ENCODE peak calls at places on chromosomes 11 and 22, in seven cellular contexts. One of them, this sample, is unnamed.

GRCh38 chr11:68780829-68781228 is 29.5 kb upstream of the TESMIN start:
- DNase-seq in M059J: no peak
- DNase-seq in activated T-cell treated with anti-CD3 and anti-CD28 coated beads for 24 hours: no peak
- DNase-seq in NCI-H226: peak
- DNase-seq in fibroblast of lung: no peak
- DNase-seq in Right ventricle myocardium superior: peak
- DNase-seq in activated naive CD8-positive, alpha-beta T cell treated with anti-CD3 and anti-CD28 coated beads for 36 hours: peak
- DNase-seq in this sample: peak

GRCh38 chr11:123480290-123480815 is 50.3 kb downstream of the GRAMD1B start:
- DNase-seq in M059J: no peak
- DNase-seq in activated T-cell treated with anti-CD3 and anti-CD28 coated beads for 24 hours: no peak
- DNase-seq in NCI-H226: no peak
- DNase-seq in fibroblast of lung: no peak
- DNase-seq in Right ventricle myocardium superior: no peak
- DNase-seq in activated naive CD8-positive, alpha-beta T cell treated with anti-CD3 and anti-CD28 coated beads for 36 hours: no peak
- DNase-seq in this sample: no peak

GRCh38 chr11:117822031-117822521 is 2.5 kb downstream of the FXYD2 start:
- DNase-seq in M059J: no peak
- DNase-seq in activated T-cell treated with anti-CD3 and anti-CD28 coated beads for 24 hours: no peak
- DNase-seq in NCI-H226: peak
- DNase-seq in fibroblast of lung: no peak
- DNase-seq in Right ventricle myocardium superior: peak
- DNase-seq in activated naive CD8-positive, alpha-beta T cell treated with anti-CD3 and anti-CD28 coated beads for 36 hours: peak
- DNase-seq in this sample: peak

GRCh38 chr11:26953770-26954392 is 40.0 kb upstream of the FIBIN start:
- DNase-seq in M059J: no peak
- DNase-seq in activated T-cell treated with anti-CD3 and anti-CD28 coated beads for 24 hours: no peak
- DNase-seq in NCI-H226: no peak
- DNase-seq in fibroblast of lung: peak
- DNase-seq in Right ventricle myocardium superior: no peak
- DNase-seq in activated naive CD8-positive, alpha-beta T cell treated with anti-CD3 and anti-CD28 coated beads for 36 hours: no peak
- DNase-seq in this sample: no peak

GRCh38 chr22:36510384-36510783 is 3.5 kb upstream of the FOXRED2 start:
- DNase-seq in M059J: no peak
- DNase-seq in activated T-cell treated with anti-CD3 and anti-CD28 coated beads for 24 hours: no peak
- DNase-seq in NCI-H226: no peak
- DNase-seq in fibroblast of lung: peak
- DNase-seq in Right ventricle myocardium superior: no peak
- DNase-seq in activated naive CD8-positive, alpha-beta T cell treated with anti-CD3 and anti-CD28 coated beads for 36 hours: no peak
- DNase-seq in this sample: no peak

GRCh38 chr11:87722756-87723599 is 452.3 kb downstream of the RAB38 start:
- DNase-seq in M059J: peak
- DNase-seq in activated T-cell treated with anti-CD3 and anti-CD28 coated beads for 24 hours: no peak
- DNase-seq in NCI-H226: no peak
- DNase-seq in fibroblast of lung: peak
- DNase-seq in Right ventricle myocardium superior: no peak
- DNase-seq in activated naive CD8-positive, alpha-beta T cell treated with anti-CD3 and anti-CD28 coated beads for 36 hours: no peak
- DNase-seq in this sample: peak

GRCh38 chr22:28882545-28882877 is 861 bp upstream of the ZNRF3 start:
- DNase-seq in M059J: peak
- DNase-seq in activated T-cell treated with anti-CD3 and anti-CD28 coated beads for 24 hours: peak
- DNase-seq in NCI-H226: no peak
- DNase-seq in fibroblast of lung: no peak
- DNase-seq in Right ventricle myocardium superior: no peak
- DNase-seq in activated naive CD8-positive, alpha-beta T cell treated with anti-CD3 and anti-CD28 coated beads for 36 hours: peak
- DNase-seq in this sample: no peak

GRCh38 chr11:130551388-130551787 is 102.9 kb downstream of the ADAMTS15 start:
- DNase-seq in M059J: no peak
- DNase-seq in activated T-cell treated with anti-CD3 and anti-CD28 coated beads for 24 hours: no peak
- DNase-seq in NCI-H226: no peak
- DNase-seq in fibroblast of lung: no peak
- DNase-seq in Right ventricle myocardium superior: no peak
- DNase-seq in activated naive CD8-positive, alpha-beta T cell treated with anti-CD3 and anti-CD28 coated beads for 36 hours: no peak
- DNase-seq in this sample: no peak

GRCh38 chr11:134164490-134165370 is 59.0 kb downstream of the NCAPD3 start:
- DNase-seq in M059J: no peak
- DNase-seq in activated T-cell treated with anti-CD3 and anti-CD28 coated beads for 24 hours: no peak
- DNase-seq in NCI-H226: no peak
- DNase-seq in fibroblast of lung: no peak
- DNase-seq in Right ventricle myocardium superior: no peak
- DNase-seq in activated naive CD8-positive, alpha-beta T cell treated with anti-CD3 and anti-CD28 coated beads for 36 hours: no peak
- DNase-seq in this sample: no peak

GRCh38 chr11:1228921-1229451 is 6.1 kb downstream of the MUC5B start:
- DNase-seq in M059J: no peak
- DNase-seq in activated T-cell treated with anti-CD3 and anti-CD28 coated beads for 24 hours: no peak
- DNase-seq in NCI-H226: no peak
- DNase-seq in fibroblast of lung: no peak
- DNase-seq in Right ventricle myocardium superior: peak
- DNase-seq in activated naive CD8-positive, alpha-beta T cell treated with anti-CD3 and anti-CD28 coated beads for 36 hours: no peak
- DNase-seq in this sample: peak

GRCh38 chr11:62446091-62446490 is 27.3 kb downstream of the SCGB1A1 start:
- DNase-seq in M059J: no peak
- DNase-seq in activated T-cell treated with anti-CD3 and anti-CD28 coated beads for 24 hours: no peak
- DNase-seq in NCI-H226: no peak
- DNase-seq in fibroblast of lung: no peak
- DNase-seq in Right ventricle myocardium superior: peak
- DNase-seq in activated naive CD8-positive, alpha-beta T cell treated with anti-CD3 and anti-CD28 coated beads for 36 hours: no peak
- DNase-seq in this sample: peak

GRCh38 chr11:123681007-123681406 is 26.6 kb upstream of the SCN3B start:
- DNase-seq in M059J: no peak
- DNase-seq in activated T-cell treated with anti-CD3 and anti-CD28 coated beads for 24 hours: no peak
- DNase-seq in NCI-H226: no peak
- DNase-seq in fibroblast of lung: no peak
- DNase-seq in Right ventricle myocardium superior: no peak
- DNase-seq in activated naive CD8-positive, alpha-beta T cell treated with anti-CD3 and anti-CD28 coated beads for 36 hours: no peak
- DNase-seq in this sample: no peak

GRCh38 chr22:33687464-33687863 is 232.8 kb downstream of the LARGE1 start:
- DNase-seq in M059J: no peak
- DNase-seq in activated T-cell treated with anti-CD3 and anti-CD28 coated beads for 24 hours: no peak
- DNase-seq in NCI-H226: no peak
- DNase-seq in fibroblast of lung: no peak
- DNase-seq in Right ventricle myocardium superior: no peak
- DNase-seq in activated naive CD8-positive, alpha-beta T cell treated with anti-CD3 and anti-CD28 coated beads for 36 hours: no peak
- DNase-seq in this sample: no peak

GRCh38 chr11:69915501-69916250 is 96.5 kb upstream of the FGF3 start:
- DNase-seq in M059J: peak
- DNase-seq in activated T-cell treated with anti-CD3 and anti-CD28 coated beads for 24 hours: no peak
- DNase-seq in NCI-H226: peak
- DNase-seq in fibroblast of lung: peak
- DNase-seq in Right ventricle myocardium superior: peak
- DNase-seq in activated naive CD8-positive, alpha-beta T cell treated with anti-CD3 and anti-CD28 coated beads for 36 hours: peak
- DNase-seq in this sample: peak

GRCh38 chr22:19872779-19873137 is 18.1 kb upstream of the GNB1L start:
- DNase-seq in M059J: no peak
- DNase-seq in activated T-cell treated with anti-CD3 and anti-CD28 coated beads for 24 hours: no peak
- DNase-seq in NCI-H226: no peak
- DNase-seq in fibroblast of lung: no peak
- DNase-seq in Right ventricle myocardium superior: no peak
- DNase-seq in activated naive CD8-positive, alpha-beta T cell treated with anti-CD3 and anti-CD28 coated beads for 36 hours: no peak
- DNase-seq in this sample: no peak

GRCh38 chr11:64225608-64226506 is at the start of the genes NUDT22 and TRPT1:
- DNase-seq in M059J: peak
- DNase-seq in activated T-cell treated with anti-CD3 and anti-CD28 coated beads for 24 hours: peak
- DNase-seq in NCI-H226: peak
- DNase-seq in fibroblast of lung: peak
- DNase-seq in Right ventricle myocardium superior: peak
- DNase-seq in activated naive CD8-positive, alpha-beta T cell treated with anti-CD3 and anti-CD28 coated beads for 36 hours: peak
- DNase-seq in this sample: peak

GRCh38 chr11:64230209-64230984 is at the start of gene DNAJC4:
- DNase-seq in M059J: peak
- DNase-seq in activated T-cell treated with anti-CD3 and anti-CD28 coated beads for 24 hours: peak
- DNase-seq in NCI-H226: peak
- DNase-seq in fibroblast of lung: peak
- DNase-seq in Right ventricle myocardium superior: peak
- DNase-seq in activated naive CD8-positive, alpha-beta T cell treated with anti-CD3 and anti-CD28 coated beads for 36 hours: peak
- DNase-seq in this sample: peak

GRCh38 chr11:107691003-107691402 is 20.9 kb downstream of the SLN start:
- DNase-seq in M059J: peak
- DNase-seq in activated T-cell treated with anti-CD3 and anti-CD28 coated beads for 24 hours: no peak
- DNase-seq in NCI-H226: peak
- DNase-seq in fibroblast of lung: no peak
- DNase-seq in Right ventricle myocardium superior: no peak
- DNase-seq in activated naive CD8-positive, alpha-beta T cell treated with anti-CD3 and anti-CD28 coated beads for 36 hours: no peak
- DNase-seq in this sample: no peak

GRCh38 chr22:20032407-20032991 is 11.6 kb downstream of the TANGO2 start:
- DNase-seq in M059J: no peak
- DNase-seq in activated T-cell treated with anti-CD3 and anti-CD28 coated beads for 24 hours: no peak
- DNase-seq in NCI-H226: no peak
- DNase-seq in fibroblast of lung: no peak
- DNase-seq in Right ventricle myocardium superior: no peak
- DNase-seq in activated naive CD8-positive, alpha-beta T cell treated with anti-CD3 and anti-CD28 coated beads for 36 hours: no peak
- DNase-seq in this sample: no peak

GRCh38 chr22:17120281-17120680 is 879 bp downstream of the TMEM121B start:
- DNase-seq in M059J: peak
- DNase-seq in activated T-cell treated with anti-CD3 and anti-CD28 coated beads for 24 hours: peak
- DNase-seq in NCI-H226: peak
- DNase-seq in fibroblast of lung: peak
- DNase-seq in Right ventricle myocardium superior: peak
- DNase-seq in activated naive CD8-positive, alpha-beta T cell treated with anti-CD3 and anti-CD28 coated beads for 36 hours: peak
- DNase-seq in this sample: peak

GRCh38 chr22:46674367-46674781 is 54.2 kb downstream of the GRAMD4 start:
- DNase-seq in M059J: no peak
- DNase-seq in activated T-cell treated with anti-CD3 and anti-CD28 coated beads for 24 hours: peak
- DNase-seq in NCI-H226: no peak
- DNase-seq in fibroblast of lung: no peak
- DNase-seq in Right ventricle myocardium superior: peak
- DNase-seq in activated naive CD8-positive, alpha-beta T cell treated with anti-CD3 and anti-CD28 coated beads for 36 hours: peak
- DNase-seq in this sample: peak

GRCh38 chr11:26087095-26087935 is 244.6 kb upstream of the ANO3 start:
- DNase-seq in M059J: no peak
- DNase-seq in activated T-cell treated with anti-CD3 and anti-CD28 coated beads for 24 hours: no peak
- DNase-seq in NCI-H226: no peak
- DNase-seq in fibroblast of lung: no peak
- DNase-seq in Right ventricle myocardium superior: no peak
- DNase-seq in activated naive CD8-positive, alpha-beta T cell treated with anti-CD3 and anti-CD28 coated beads for 36 hours: no peak
- DNase-seq in this sample: no peak

GRCh38 chr11:16226245-16226644 is 130.1 kb downstream of the SOX6 start:
- DNase-seq in M059J: peak
- DNase-seq in activated T-cell treated with anti-CD3 and anti-CD28 coated beads for 24 hours: no peak
- DNase-seq in NCI-H226: peak
- DNase-seq in fibroblast of lung: peak
- DNase-seq in Right ventricle myocardium superior: peak
- DNase-seq in activated naive CD8-positive, alpha-beta T cell treated with anti-CD3 and anti-CD28 coated beads for 36 hours: no peak
- DNase-seq in this sample: peak

GRCh38 chr22:29061773-29062172 is at the start of gene C22orf31:
- DNase-seq in M059J: no peak
- DNase-seq in activated T-cell treated with anti-CD3 and anti-CD28 coated beads for 24 hours: no peak
- DNase-seq in NCI-H226: no peak
- DNase-seq in fibroblast of lung: no peak
- DNase-seq in Right ventricle myocardium superior: no peak
- DNase-seq in activated naive CD8-positive, alpha-beta T cell treated with anti-CD3 and anti-CD28 coated beads for 36 hours: no peak
- DNase-seq in this sample: no peak

GRCh38 chr11:6876325-6876724 is at the start of gene OR10A4:
- DNase-seq in M059J: no peak
- DNase-seq in activated T-cell treated with anti-CD3 and anti-CD28 coated beads for 24 hours: no peak
- DNase-seq in NCI-H226: no peak
- DNase-seq in fibroblast of lung: no peak
- DNase-seq in Right ventricle myocardium superior: no peak
- DNase-seq in activated naive CD8-positive, alpha-beta T cell treated with anti-CD3 and anti-CD28 coated beads for 36 hours: no peak
- DNase-seq in this sample: no peak

GRCh38 chr11:33634291-33634834 is 66.3 kb downstream of the C11orf91 start:
- DNase-seq in M059J: peak
- DNase-seq in activated T-cell treated with anti-CD3 and anti-CD28 coated beads for 24 hours: no peak
- DNase-seq in NCI-H226: peak
- DNase-seq in fibroblast of lung: no peak
- DNase-seq in Right ventricle myocardium superior: no peak
- DNase-seq in activated naive CD8-positive, alpha-beta T cell treated with anti-CD3 and anti-CD28 coated beads for 36 hours: no peak
- DNase-seq in this sample: no peak

GRCh38 chr22:19878461-19879247 is 24.0 kb upstream of the GNB1L start:
- DNase-seq in M059J: no peak
- DNase-seq in activated T-cell treated with anti-CD3 and anti-CD28 coated beads for 24 hours: no peak
- DNase-seq in NCI-H226: no peak
- DNase-seq in fibroblast of lung: peak
- DNase-seq in Right ventricle myocardium superior: no peak
- DNase-seq in activated naive CD8-positive, alpha-beta T cell treated with anti-CD3 and anti-CD28 coated beads for 36 hours: no peak
- DNase-seq in this sample: no peak

GRCh38 chr11:59144096-59144495 is 1.4 kb downstream of the FAM111A start:
- DNase-seq in M059J: peak
- DNase-seq in activated T-cell treated with anti-CD3 and anti-CD28 coated beads for 24 hours: no peak
- DNase-seq in NCI-H226: no peak
- DNase-seq in fibroblast of lung: no peak
- DNase-seq in Right ventricle myocardium superior: no peak
- DNase-seq in activated naive CD8-positive, alpha-beta T cell treated with anti-CD3 and anti-CD28 coated beads for 36 hours: no peak
- DNase-seq in this sample: no peak

GRCh38 chr11:21921151-21921550 is 271.7 kb upstream of the ANO5 start:
- DNase-seq in M059J: no peak
- DNase-seq in activated T-cell treated with anti-CD3 and anti-CD28 coated beads for 24 hours: no peak
- DNase-seq in NCI-H226: no peak
- DNase-seq in fibroblast of lung: no peak
- DNase-seq in Right ventricle myocardium superior: no peak
- DNase-seq in activated naive CD8-positive, alpha-beta T cell treated with anti-CD3 and anti-CD28 coated beads for 36 hours: no peak
- DNase-seq in this sample: no peak

GRCh38 chr11:70477607-70478006 is 79.3 kb downstream of the CTTN start:
- DNase-seq in M059J: peak
- DNase-seq in activated T-cell treated with anti-CD3 and anti-CD28 coated beads for 24 hours: no peak
- DNase-seq in NCI-H226: no peak
- DNase-seq in fibroblast of lung: no peak
- DNase-seq in Right ventricle myocardium superior: no peak
- DNase-seq in activated naive CD8-positive, alpha-beta T cell treated with anti-CD3 and anti-CD28 coated beads for 36 hours: no peak
- DNase-seq in this sample: no peak

GRCh38 chr11:15770798-15771414 is 585.4 kb downstream of the SOX6 start:
- DNase-seq in M059J: peak
- DNase-seq in activated T-cell treated with anti-CD3 and anti-CD28 coated beads for 24 hours: no peak
- DNase-seq in NCI-H226: no peak
- DNase-seq in fibroblast of lung: peak
- DNase-seq in Right ventricle myocardium superior: peak
- DNase-seq in activated naive CD8-positive, alpha-beta T cell treated with anti-CD3 and anti-CD28 coated beads for 36 hours: peak
- DNase-seq in this sample: peak

GRCh38 chr22:35258144-35258988 is 1.1 kb downstream of the HMGXB4 start:
- DNase-seq in M059J: peak
- DNase-seq in activated T-cell treated with anti-CD3 and anti-CD28 coated beads for 24 hours: no peak
- DNase-seq in NCI-H226: no peak
- DNase-seq in fibroblast of lung: peak
- DNase-seq in Right ventricle myocardium superior: no peak
- DNase-seq in activated naive CD8-positive, alpha-beta T cell treated with anti-CD3 and anti-CD28 coated beads for 36 hours: no peak
- DNase-seq in this sample: peak

GRCh38 chr11:66639066-66639813 is 737 bp downstream of the RBM4 start:
- DNase-seq in M059J: peak
- DNase-seq in activated T-cell treated with anti-CD3 and anti-CD28 coated beads for 24 hours: no peak
- DNase-seq in NCI-H226: no peak
- DNase-seq in fibroblast of lung: peak
- DNase-seq in Right ventricle myocardium superior: peak
- DNase-seq in activated naive CD8-positive, alpha-beta T cell treated with anti-CD3 and anti-CD28 coated beads for 36 hours: peak
- DNase-seq in this sample: peak